ENCODE peak calls at places on chromosome 5, in four cellular contexts. E, M, L and J are unnamed samples.

GRCh38 chr5:76025790-76026189 is 57.4 kb upstream of the SV2C start:
- DNase-seq in E (no peak), M (no peak), L (no peak), J (no peak)

GRCh38 chr5:170920196-170920595 is 58.4 kb downstream of the RANBP17 start:
- DNase-seq in E (no peak), M (peak), L (no peak), J (no peak)

GRCh38 chr5:125290935-125291334 is 544.5 kb upstream of the ZNF608 start:
- DNase-seq in E (no peak), M (no peak), L (no peak), J (no peak)

GRCh38 chr5:15124461-15124860 is 252.9 kb upstream of the ANKH start:
- DNase-seq in E (no peak), M (no peak), L (no peak), J (no peak)

GRCh38 chr5:82004511-82004910 is 32.7 kb downstream of the ATG10 start:
- DNase-seq in E (no peak), M (peak), L (no peak), J (no peak)

GRCh38 chr5:130514984-130515690 is 610.9 kb downstream of the CHSY3 start:
- DNase-seq in E (no peak), M (peak), L (no peak), J (no peak)

GRCh38 chr5:141041427-141041785 is 9.8 kb upstream of the PCDHB1 start:
- DNase-seq in E (no peak), M (no peak), L (no peak), J (no peak)

GRCh38 chr5:154793599-154794524 is 38.7 kb downstream of the LARP1 start:
- DNase-seq in E (no peak), M (peak), L (no peak), J (no peak)

GRCh38 chr5:74647096-74647495 is 6.6 kb upstream of the ENC1 start:
- DNase-seq in E (peak), M (no peak), L (no peak), J (peak)

GRCh38 chr5:87113848-87114247 is 153.8 kb upstream of the RASA1 start:
- DNase-seq in E (no peak), M (peak), L (peak), J (no peak)

GRCh38 chr5:90308787-90309585 is 100.6 kb downstream of the CETN3 start:
- DNase-seq in E (no peak), M (no peak), L (no peak), J (no peak)

GRCh38 chr5:82901281-82901888 is 175.8 kb downstream of the TMEM167A start:
- DNase-seq in E (no peak), M (no peak), L (no peak), J (no peak)

GRCh38 chr5:36478646-36479307 is 127.6 kb upstream of the SLC1A3 start:
- DNase-seq in E (no peak), M (no peak), L (no peak), J (no peak)

GRCh38 chr5:96817496-96817895 is 9.8 kb upstream of the ERAP1 start:
- DNase-seq in E (no peak), M (no peak), L (no peak), J (no peak)

GRCh38 chr5:181121675-181122561 is 9.1 kb downstream of the OR2V1 start:
- DNase-seq in E (no peak), M (no peak), L (no peak), J (peak)

GRCh38 chr5:154265197-154265578 is 74.7 kb downstream of the GALNT10 start:
- DNase-seq in E (no peak), M (no peak), L (no peak), J (no peak)

GRCh38 chr5:27038476-27038875 is at the start of gene CDH9:
- DNase-seq in E (peak), M (peak), L (no peak), J (no peak)

GRCh38 chr5:108255468-108255867 is 126.4 kb downstream of the FBXL17 start:
- DNase-seq in E (peak), M (no peak), L (no peak), J (no peak)

GRCh38 chr5:149133795-149134777 is 7.2 kb upstream of the ABLIM3 start:
- DNase-seq in E (no peak), M (peak), L (peak), J (peak)

GRCh38 chr5:1460054-1460682 is 14.9 kb upstream of the SLC6A3 start:
- DNase-seq in E (peak), M (no peak), L (no peak), J (no peak)

GRCh38 chr5:2751592-2752021 is at the start of gene IRX2:
- DNase-seq in E (no peak), M (peak), L (no peak), J (peak)

GRCh38 chr5:96652769-96653455 is 9.3 kb upstream of the CAST start:
- DNase-seq in E (no peak), M (peak), L (no peak), J (peak)

GRCh38 chr5:168568738-168569137 is 10.4 kb downstream of the PANK3 start:
- DNase-seq in E (no peak), M (no peak), L (no peak), J (no peak)

GRCh38 chr5:8905021-8905420 is 640.9 kb downstream of the SEMA5A start:
- DNase-seq in E (no peak), M (peak), L (peak), J (no peak)

GRCh38 chr5:107359033-107359915 is 311.5 kb downstream of the EFNA5 start:
- DNase-seq in E (no peak), M (peak), L (no peak), J (no peak)

GRCh38 chr5:172322028-172322965 is 38.7 kb upstream of the UBTD2 start:
- DNase-seq in E (peak), M (no peak), L (no peak), J (peak)